ENCODE peak calls at places on chromosomes 4 and X, in eight cellular contexts. V is lower lobe of right lung, F is heart left ventricle, T is mucosa of descending colon, Q is upper lobe of right lung, K is IMR-90, U is A549, N is aorta. O is an unnamed sample. For H3K9me3, the result is how much of the 10 kb centered on the place peaks cover.

GRCh38 chrX:108285918-108286317 is 152.3 kb downstream of the COL4A6 start:
- ATAC-seq in V (no peak), F (no peak), T (no peak), Q (no peak), K (peak), U (no peak), N (no peak), O (peak)

GRCh38 chr4:121960801-121961200 is 8.9 kb upstream of the TRPC3 start:
- ATAC-seq in V (no peak), F (no peak), T (no peak), Q (no peak), K (no peak), U (no peak), N (no peak), O (no peak)

GRCh38 chrX:14050704-14051103 is 21.0 kb upstream of the GEMIN8 start:
- ATAC-seq in V (no peak), F (no peak), T (no peak), Q (no peak), K (no peak), U (no peak), N (no peak), O (no peak)

GRCh38 chr4:73068496-73069337 is 799 bp downstream of the COX18 start:
- ATAC-seq in V (no peak), F (no peak), T (peak), Q (no peak), K (peak), U (peak), N (peak), O (no peak)

GRCh38 chrX:24231169-24231568 is 81.6 kb downstream of the ZFX start:
- ATAC-seq in V (no peak), F (peak), T (peak), Q (no peak), K (peak), U (peak), N (no peak), O (no peak)

GRCh38 chrX:111498538-111499103 is 12.8 kb upstream of the SERTM2 start:
- ATAC-seq in V (no peak), F (no peak), T (no peak), Q (no peak), K (no peak), U (no peak), N (no peak), O (no peak)

GRCh38 chr4:99029018-99029735 is 33.7 kb downstream of the METAP1 start:
- ATAC-seq in V (no peak), F (no peak), T (no peak), Q (no peak), K (no peak), U (no peak), N (no peak), O (no peak)

GRCh38 chr4:80268081-80268823 is 1.8 kb downstream of the FGF5 start:
- ATAC-seq in V (no peak), F (no peak), T (no peak), Q (peak), K (peak), U (no peak), N (peak), O (no peak)

GRCh38 chrX:124098089-124098488 is 136.6 kb downstream of the STAG2 start:
- ATAC-seq in V (no peak), F (no peak), T (no peak), Q (peak), K (peak), U (peak), N (no peak), O (no peak)

DNA sequence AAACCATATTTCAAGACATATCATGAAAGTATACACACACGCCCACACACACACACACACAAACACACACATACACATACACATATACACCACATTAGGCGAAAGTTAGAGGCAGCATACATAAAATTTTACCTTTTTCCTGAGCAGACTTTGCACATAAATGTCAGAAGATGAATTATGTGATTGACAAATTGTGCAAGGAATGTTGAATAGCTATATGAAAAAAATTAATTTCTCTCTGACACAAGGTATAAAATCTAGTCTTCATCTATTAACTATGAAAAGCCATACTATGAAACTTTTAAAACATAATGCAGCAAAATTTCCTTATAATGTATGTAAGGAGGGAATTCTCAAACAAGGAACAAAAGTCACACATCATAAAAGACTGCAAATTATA is 24.4 kb downstream of the FSTL5 start:
- ATAC-seq in V (no peak), F (no peak), T (no peak), Q (no peak), K (no peak), U (no peak), N (no peak), O (no peak)
- H3K9me3 ChIP-seq in V (under half), F (under half), T (under half), Q (under half), K (under half), U (under half), N (under half), O (under half)

DNA sequence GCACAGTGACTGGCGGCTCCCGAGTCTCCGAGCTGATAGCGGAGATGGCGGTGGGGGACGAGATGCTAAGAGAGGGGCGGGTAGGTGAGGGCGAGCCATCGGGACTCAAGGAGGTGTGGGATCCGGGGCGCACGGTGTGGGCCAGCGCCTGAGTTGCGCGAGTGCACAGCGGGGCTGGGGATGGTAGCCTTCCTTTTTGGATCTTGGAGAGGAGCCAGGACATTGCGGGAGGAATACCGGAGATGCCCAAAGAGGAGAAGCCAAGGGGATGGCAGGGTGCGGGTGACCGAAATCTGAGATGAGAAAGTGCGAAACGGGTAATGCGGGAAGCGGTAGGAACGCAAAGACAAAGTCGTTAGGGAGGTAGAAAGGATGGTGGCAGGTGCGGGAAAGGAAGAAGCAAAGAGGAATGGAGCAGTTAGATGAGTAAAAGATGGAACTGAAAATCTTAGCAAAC is 438 bp upstream of the FAM184B start:
- ATAC-seq in V (peak), F (peak), T (no peak), Q (no peak), K (no peak), U (no peak), N (peak), O (no peak)
- H3K4me3 ChIP-seq in V (peak), F (peak), T (no peak), Q (peak), K (peak), U (peak), N (no peak), O (peak)

DNA sequence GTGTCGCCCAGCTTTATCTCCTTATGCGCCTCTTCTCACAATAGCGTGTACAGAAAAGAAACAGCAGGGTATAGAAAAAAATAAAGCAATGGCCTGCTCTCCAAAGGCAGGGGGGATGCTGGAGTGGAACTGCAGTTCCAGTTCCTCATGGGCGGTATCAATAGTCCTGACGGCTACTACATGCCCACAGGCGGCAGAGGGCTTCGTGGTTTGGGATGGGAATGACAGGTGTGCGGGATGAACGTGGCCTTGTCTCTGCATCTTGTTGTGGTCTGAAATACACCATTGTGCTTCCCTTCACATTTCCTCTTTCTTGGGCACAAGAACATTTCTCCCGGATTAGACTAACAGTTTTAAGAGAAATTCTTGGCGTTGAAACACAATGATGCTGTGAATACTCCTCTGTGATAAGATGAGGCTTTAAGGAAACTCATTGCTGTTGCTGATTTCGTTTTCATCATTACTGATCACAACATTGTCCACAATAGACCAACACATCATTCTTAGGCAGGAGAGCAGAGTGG is 124.1 kb upstream of the IGFBP7 start:
- ATAC-seq in V (no peak), F (no peak), T (no peak), Q (no peak), K (no peak), U (no peak), N (no peak), O (no peak)
- H3K9me3 ChIP-seq in V (under half), F (under half), T (under half), Q (under half), K (under half), U (under half), N (under half), O (under half)

GRCh38 chr4:37326852-37327251 is 82.3 kb downstream of the NWD2 start:
- ATAC-seq in V (no peak), F (no peak), T (no peak), Q (no peak), K (no peak), U (no peak), N (no peak), O (no peak)
- H3K4me3 ChIP-seq in V (no peak), F (no peak), T (no peak), Q (no peak), K (no peak), U (no peak), N (no peak), O (no peak)

DNA sequence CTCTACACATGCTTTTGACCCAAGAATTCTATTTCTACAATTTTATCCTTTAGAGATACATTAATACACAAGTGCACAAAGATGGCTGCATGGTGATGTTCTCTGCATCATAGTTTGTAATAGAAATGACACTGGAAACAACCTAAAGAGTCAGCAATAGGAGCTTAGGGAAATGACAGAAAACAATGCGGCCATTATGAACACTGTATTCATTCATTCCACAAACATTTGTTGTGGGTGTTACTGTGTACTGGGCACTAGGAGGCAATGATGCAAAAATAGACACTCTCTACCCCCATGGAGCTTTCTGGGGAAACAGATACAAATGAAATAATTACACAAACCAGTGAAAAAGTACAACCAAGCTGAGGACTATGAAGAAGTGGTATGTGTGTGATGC is 32.0 kb downstream of the IDS start:
- ATAC-seq in V (no peak), F (no peak), T (no peak), Q (no peak), K (no peak), U (no peak), N (no peak), O (no peak)
- H3K9me3 ChIP-seq in V (under half), F (under half), T (under half), Q (under half), K (under half), U (under half), N (under half), O (under half)

O was measured in gastroesophageal sphincter.